ENCODE peak calls at places on chromosomes 4 and X, in five cellular contexts. I, Q, H, L and C are unnamed samples.

GRCh38 chrX:108138814-108139213 is 47.2 kb downstream of the ATG4A start:
- DNase-seq in I (no peak), Q (no peak), H (no peak), L (no peak), C (no peak)

GRCh38 chr4:43331226-43332078 is 438.9 kb downstream of the GRXCR1 start:
- DNase-seq in I (no peak), Q (no peak), H (no peak), L (no peak), C (no peak)

GRCh38 chr4:154490589-154491340 is 834 bp downstream of the DCHS2 start:
- DNase-seq in I (peak; percentile 73), Q (no peak), H (no peak), L (no peak), C (no peak)

GRCh38 chr4:189124791-189125190 is 815.9 kb upstream of the FRG1 start:
- DNase-seq in I (no peak), Q (no peak), H (no peak), L (no peak), C (no peak)

GRCh38 chr4:13955551-13955950 is 328.0 kb upstream of the BOD1L1 start:
- DNase-seq in I (no peak), Q (no peak), H (no peak), L (no peak), C (no peak)

GRCh38 chr4:41215155-41215554 is 813 bp upstream of the APBB2 start:
- DNase-seq in I (no peak), Q (peak; percentile 6), H (no peak), L (no peak), C (no peak)

GRCh38 chr4:71683309-71683708 is 100.6 kb downstream of the GC start:
- DNase-seq in I (no peak), Q (no peak), H (no peak), L (no peak), C (no peak)

GRCh38 chrX:54208531-54208930 is 25.5 kb upstream of the FAM120C start:
- DNase-seq in I (no peak), Q (no peak), H (no peak), L (no peak), C (no peak)

GRCh38 chr4:26298198-26298950 is 22.4 kb upstream of the RBPJ start:
- DNase-seq in I (peak; percentile 22), Q (no peak), H (no peak), L (peak; percentile 58), C (no peak)